ENCODE peak calls at places on chromosome 2, in six cellular contexts. One of them, this sample, is unnamed.

GRCh38 chr2:207624170-207625013 is 802 bp downstream of the METTL21A start:
- DNase-seq in fibroblast of villous mesenchyme: peak
- DNase-seq in choroid plexus epithelial cell: peak
- DNase-seq in fibroblast of mammary gland: peak
- DNase-seq in Peyer's patch: peak
- DNase-seq in Panc1: no peak
- DNase-seq in this sample: peak

GRCh38 chr2:69549421-69549820 is 94.1 kb downstream of the AAK1 start:
- DNase-seq in fibroblast of mammary gland: peak
- DNase-seq in Peyer's patch: no peak
- DNase-seq in Panc1: no peak
- DNase-seq in choroid plexus epithelial cell: peak
- DNase-seq in fibroblast of villous mesenchyme: peak
- DNase-seq in this sample: peak

GRCh38 chr2:188527110-188527509 is 235.4 kb downstream of the GULP1 start:
- DNase-seq in Peyer's patch: no peak
- DNase-seq in choroid plexus epithelial cell: peak
- DNase-seq in fibroblast of mammary gland: peak
- DNase-seq in Panc1: no peak
- DNase-seq in fibroblast of villous mesenchyme: peak
- DNase-seq in this sample: peak

GRCh38 chr2:128269358-128270305 is 49.0 kb downstream of the HS6ST1 start:
- DNase-seq in fibroblast of villous mesenchyme: no peak
- DNase-seq in Peyer's patch: no peak
- DNase-seq in choroid plexus epithelial cell: no peak
- DNase-seq in Panc1: no peak
- DNase-seq in fibroblast of mammary gland: no peak
- DNase-seq in this sample: no peak

GRCh38 chr2:1863386-1863785 is 119.1 kb upstream of the PXDN start:
- DNase-seq in Panc1: no peak
- DNase-seq in fibroblast of mammary gland: no peak
- DNase-seq in choroid plexus epithelial cell: no peak
- DNase-seq in Peyer's patch: no peak
- DNase-seq in fibroblast of villous mesenchyme: no peak
- DNase-seq in this sample: no peak

GRCh38 chr2:85438291-85439110 is 20.0 kb downstream of the SH2D6 start:
- DNase-seq in fibroblast of villous mesenchyme: peak
- DNase-seq in Peyer's patch: no peak
- DNase-seq in Panc1: no peak
- DNase-seq in fibroblast of mammary gland: no peak
- DNase-seq in choroid plexus epithelial cell: no peak
- DNase-seq in this sample: no peak

GRCh38 chr2:86489542-86489941 is 48.4 kb downstream of the KDM3A start:
- DNase-seq in Panc1: no peak
- DNase-seq in fibroblast of villous mesenchyme: no peak
- DNase-seq in choroid plexus epithelial cell: no peak
- DNase-seq in fibroblast of mammary gland: no peak
- DNase-seq in Peyer's patch: no peak
- DNase-seq in this sample: no peak

GRCh38 chr2:4628931-4629565 is 925.7 kb downstream of the DCDC2C start:
- DNase-seq in fibroblast of villous mesenchyme: no peak
- DNase-seq in Panc1: no peak
- DNase-seq in choroid plexus epithelial cell: no peak
- DNase-seq in fibroblast of mammary gland: no peak
- DNase-seq in Peyer's patch: no peak
- DNase-seq in this sample: no peak

GRCh38 chr2:74597456-74597855 is 42.9 kb downstream of the DOK1 start:
- DNase-seq in Panc1: no peak
- DNase-seq in fibroblast of villous mesenchyme: no peak
- DNase-seq in Peyer's patch: no peak
- DNase-seq in choroid plexus epithelial cell: no peak
- DNase-seq in fibroblast of mammary gland: peak
- DNase-seq in this sample: no peak

GRCh38 chr2:126781806-126782205 is 116.9 kb upstream of the TEX51 start:
- DNase-seq in Panc1: no peak
- DNase-seq in Peyer's patch: no peak
- DNase-seq in fibroblast of mammary gland: no peak
- DNase-seq in choroid plexus epithelial cell: no peak
- DNase-seq in fibroblast of villous mesenchyme: no peak
- DNase-seq in this sample: no peak

DNA sequence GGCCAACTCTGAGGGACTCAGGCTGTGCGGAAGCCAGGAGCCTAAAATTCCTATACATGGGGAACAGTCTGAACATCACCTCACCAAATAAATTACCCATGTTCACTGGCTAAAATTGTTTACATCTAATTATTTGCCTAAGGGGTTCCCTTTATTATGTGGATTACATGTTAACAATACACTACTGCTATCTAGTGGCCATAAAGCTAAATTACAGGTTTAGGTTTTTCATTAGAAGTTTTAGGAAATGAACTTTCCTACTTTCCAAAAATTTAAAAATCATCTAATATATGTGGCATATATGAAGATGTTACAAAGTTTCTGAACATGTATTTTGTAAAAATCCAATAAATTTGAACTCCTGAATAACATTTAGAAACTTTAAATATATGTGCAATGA is 40.3 kb downstream of the PLA2R1 start:
- DNase-seq in fibroblast of villous mesenchyme: no peak
- DNase-seq in fibroblast of mammary gland: peak
- DNase-seq in choroid plexus epithelial cell: no peak
- DNase-seq in Panc1: no peak
- DNase-seq in Peyer's patch: no peak
- DNase-seq in this sample: no peak
- TF ChIP-seq CTCF in fibroblast of villous mesenchyme: peak
- TF ChIP-seq CTCF in fibroblast of mammary gland: peak
- TF ChIP-seq CTCF in choroid plexus epithelial cell: peak
- TF ChIP-seq CTCF in Panc1: peak
- TF ChIP-seq CTCF in Peyer's patch: peak
- TF ChIP-seq CTCF in this sample: peak

GRCh38 chr2:201220102-201220570 is 37.2 kb downstream of the CASP10 start:
- DNase-seq in Peyer's patch: no peak
- DNase-seq in fibroblast of mammary gland: no peak
- DNase-seq in Panc1: no peak
- DNase-seq in fibroblast of villous mesenchyme: no peak
- DNase-seq in choroid plexus epithelial cell: no peak
- DNase-seq in this sample: no peak
- H3K4me3 ChIP-seq in Peyer's patch: no peak
- H3K4me3 ChIP-seq in fibroblast of mammary gland: no peak
- H3K4me3 ChIP-seq in Panc1: no peak
- H3K4me3 ChIP-seq in fibroblast of villous mesenchyme: no peak
- H3K4me3 ChIP-seq in choroid plexus epithelial cell: no peak
- H3K4me3 ChIP-seq in this sample: no peak

GRCh38 chr2:136020831-136021230 is 35.4 kb upstream of the DARS1 start:
- DNase-seq in Peyer's patch: no peak
- DNase-seq in choroid plexus epithelial cell: no peak
- DNase-seq in fibroblast of villous mesenchyme: no peak
- DNase-seq in fibroblast of mammary gland: no peak
- DNase-seq in Panc1: no peak
- DNase-seq in this sample: no peak
- TF ChIP-seq CTCF in Peyer's patch: no peak
- TF ChIP-seq CTCF in choroid plexus epithelial cell: no peak
- TF ChIP-seq CTCF in fibroblast of villous mesenchyme: no peak
- TF ChIP-seq CTCF in fibroblast of mammary gland: no peak
- TF ChIP-seq CTCF in Panc1: no peak
- TF ChIP-seq CTCF in this sample: no peak

GRCh38 chr2:62471816-62472215 is 34.2 kb downstream of the TMEM17 start:
- DNase-seq in fibroblast of villous mesenchyme: no peak
- DNase-seq in Panc1: no peak
- DNase-seq in fibroblast of mammary gland: peak
- DNase-seq in Peyer's patch: no peak
- DNase-seq in choroid plexus epithelial cell: no peak
- DNase-seq in this sample: no peak
- H3K4me3 ChIP-seq in fibroblast of villous mesenchyme: no peak
- H3K4me3 ChIP-seq in Panc1: no peak
- H3K4me3 ChIP-seq in fibroblast of mammary gland: no peak
- H3K4me3 ChIP-seq in Peyer's patch: no peak
- H3K4me3 ChIP-seq in choroid plexus epithelial cell: no peak
- H3K4me3 ChIP-seq in this sample: no peak

GRCh38 chr2:44618378-44619023 is 256.8 kb downstream of the CAMKMT start:
- DNase-seq in fibroblast of mammary gland: no peak
- DNase-seq in Peyer's patch: no peak
- DNase-seq in Panc1: no peak
- DNase-seq in fibroblast of villous mesenchyme: no peak
- DNase-seq in choroid plexus epithelial cell: no peak
- DNase-seq in this sample: no peak

GRCh38 chr2:44620189-44620990 is 258.6 kb downstream of the CAMKMT start:
- DNase-seq in Panc1: no peak
- DNase-seq in choroid plexus epithelial cell: no peak
- DNase-seq in Peyer's patch: no peak
- DNase-seq in fibroblast of villous mesenchyme: no peak
- DNase-seq in fibroblast of mammary gland: no peak
- DNase-seq in this sample: no peak

GRCh38 chr2:44628297-44628696 is 266.6 kb downstream of the CAMKMT start:
- DNase-seq in fibroblast of villous mesenchyme: no peak
- DNase-seq in fibroblast of mammary gland: no peak
- DNase-seq in Peyer's patch: no peak
- DNase-seq in choroid plexus epithelial cell: no peak
- DNase-seq in Panc1: no peak
- DNase-seq in this sample: no peak

GRCh38 chr2:44623622-44624351 is 262.0 kb downstream of the CAMKMT start:
- DNase-seq in fibroblast of mammary gland: no peak
- DNase-seq in Panc1: no peak
- DNase-seq in Peyer's patch: no peak
- DNase-seq in fibroblast of villous mesenchyme: no peak
- DNase-seq in choroid plexus epithelial cell: no peak
- DNase-seq in this sample: no peak
- TF ChIP-seq CTCF in fibroblast of mammary gland: peak
- TF ChIP-seq CTCF in Panc1: no peak
- TF ChIP-seq CTCF in Peyer's patch: no peak
- TF ChIP-seq CTCF in fibroblast of villous mesenchyme: peak
- TF ChIP-seq CTCF in choroid plexus epithelial cell: peak
- TF ChIP-seq CTCF in this sample: peak